ENCODE peak calls at places on chromosome 10, in six cellular contexts. T is HCEC 1CT, L is A549, U is CMK, W is caudate nucleus, E is EH. V is an unnamed sample.

GRCh38 chr10:128721851-128722250 is 595.6 kb upstream of the MKI67 start:
- DNase-seq in T (no peak), L (no peak), U (no peak), W (no peak), E (no peak), V (no peak)

GRCh38 chr10:73965890-73966768 is 31.8 kb upstream of the VCL start:
- DNase-seq in T (peak), L (peak), U (no peak), W (peak), E (peak), V (no peak)

GRCh38 chr10:18140149-18140956 is at the start of gene CACNB2:
- DNase-seq in T (peak), L (peak), U (no peak), W (peak), E (peak), V (no peak)

GRCh38 chr10:74292871-74293427 is 141.9 kb downstream of the ADK start:
- DNase-seq in T (peak), L (no peak), U (no peak), W (no peak), E (peak), V (no peak)

GRCh38 chr10:67401711-67402110 is 294.3 kb downstream of the CTNNA3 start:
- DNase-seq in T (no peak), L (no peak), U (no peak), W (no peak), E (no peak), V (no peak)

GRCh38 chr10:117790621-117791020 is 248.1 kb downstream of the EMX2 start:
- DNase-seq in T (no peak), L (no peak), U (no peak), W (no peak), E (no peak), V (no peak)

GRCh38 chr10:132690821-132691610 is 94.9 kb downstream of the NKX6-2 start:
- DNase-seq in T (no peak), L (no peak), U (no peak), W (no peak), E (no peak), V (no peak)

GRCh38 chr10:31961675-31962074 is 33.0 kb upstream of the ARHGAP12 start:
- DNase-seq in T (peak), L (peak), U (no peak), W (no peak), E (peak), V (peak)

GRCh38 chr10:123391275-123392028 is 237.2 kb downstream of the BUB3 start:
- DNase-seq in T (no peak), L (no peak), U (no peak), W (no peak), E (no peak), V (no peak)

GRCh38 chr10:27019827-27020226 is 80.5 kb downstream of the ANKRD26 start:
- DNase-seq in T (no peak), L (no peak), U (no peak), W (no peak), E (no peak), V (no peak)

GRCh38 chr10:109732254-109732653 is 191.1 kb downstream of the XPNPEP1 start:
- DNase-seq in T (no peak), L (no peak), U (no peak), W (no peak), E (no peak), V (no peak)

GRCh38 chr10:31353574-31353973 is 34.6 kb downstream of the ZEB1 start:
- DNase-seq in T (peak), L (peak), U (no peak), W (no peak), E (peak), V (no peak)

V was measured in DND-41.